ENCODE peak calls at places on chromosomes 12 and 14, in five cellular contexts. One of them, this sample, is unnamed.

GRCh38 chr12:6452245-6452731 is 446 bp downstream of the TAPBPL start:
- DNase-seq in head of caudate nucleus: peak
- DNase-seq in B cell: no peak
- DNase-seq in body of pancreas: peak
- DNase-seq in MM.1S: peak
- DNase-seq in this sample: no peak

GRCh38 chr14:67519406-67519805 is 13.7 kb upstream of the PLEKHH1 start:
- DNase-seq in head of caudate nucleus: no peak
- DNase-seq in B cell: no peak
- DNase-seq in body of pancreas: no peak
- DNase-seq in MM.1S: no peak
- DNase-seq in this sample: no peak

GRCh38 chr12:88922816-88923215 is 342.5 kb upstream of the KITLG start:
- DNase-seq in head of caudate nucleus: no peak
- DNase-seq in B cell: no peak
- DNase-seq in body of pancreas: no peak
- DNase-seq in MM.1S: no peak
- DNase-seq in this sample: no peak

GRCh38 chr14:90397401-90398314 is 829 bp downstream of the CALM1 start:
- DNase-seq in head of caudate nucleus: peak
- DNase-seq in B cell: peak
- DNase-seq in body of pancreas: peak
- DNase-seq in MM.1S: peak
- DNase-seq in this sample: peak

GRCh38 chr12:113133036-113133435 is 2.5 kb downstream of the RASAL1 start:
- DNase-seq in head of caudate nucleus: no peak
- DNase-seq in B cell: no peak
- DNase-seq in body of pancreas: no peak
- DNase-seq in MM.1S: no peak
- DNase-seq in this sample: no peak

GRCh38 chr12:109589240-109589590 is 15.6 kb downstream of the MVK start:
- DNase-seq in head of caudate nucleus: no peak
- DNase-seq in B cell: no peak
- DNase-seq in body of pancreas: no peak
- DNase-seq in MM.1S: no peak
- DNase-seq in this sample: no peak

GRCh38 chr12:122880668-122881067 is 15.3 kb downstream of the VPS37B start:
- DNase-seq in head of caudate nucleus: peak
- DNase-seq in B cell: no peak
- DNase-seq in body of pancreas: no peak
- DNase-seq in MM.1S: no peak
- DNase-seq in this sample: peak

GRCh38 chr14:75399819-75400678 is 27.8 kb upstream of the JDP2 start:
- DNase-seq in head of caudate nucleus: peak
- DNase-seq in B cell: no peak
- DNase-seq in body of pancreas: peak
- DNase-seq in MM.1S: no peak
- DNase-seq in this sample: no peak

GRCh38 chr12:67382206-67382871 is 113.2 kb downstream of the CAND1 start:
- DNase-seq in head of caudate nucleus: no peak
- DNase-seq in B cell: no peak
- DNase-seq in body of pancreas: no peak
- DNase-seq in MM.1S: no peak
- DNase-seq in this sample: no peak

GRCh38 chr12:11652351-11653040 is 3.0 kb downstream of the ETV6 start:
- DNase-seq in head of caudate nucleus: no peak
- DNase-seq in B cell: peak
- DNase-seq in body of pancreas: peak
- DNase-seq in MM.1S: no peak
- DNase-seq in this sample: peak